ENCODE peak calls at places on chromosomes 7 and 10, in four cellular contexts. K is C1 segment of cervical spinal cord; R is activated CD8-positive, alpha-beta memory T cell treated with anti-CD3 and anti-CD28 coated beads for 4 hours; D is amniotic stem cell. U is an unnamed sample.
A peak's percentile ranks its signal among the peaks of the same experiment; 100 is the strongest.

GRCh38 chr10:74227697-74228424 is 76.8 kb downstream of the ADK start:
- DNase-seq in K (no peak), R (no peak), D (no peak), U (no peak)

GRCh38 chr7:136874393-136875032 is 6.1 kb downstream of the CHRM2 start:
- DNase-seq in K (no peak), R (no peak), D (no peak), U (no peak)

GRCh38 chr7:156129589-156129988 is 317.3 kb upstream of the SHH start:
- DNase-seq in K (no peak), R (no peak), D (no peak), U (no peak)

GRCh38 chr7:157637216-157637954 is 300.6 kb downstream of the DNAJB6 start:
- DNase-seq in K (no peak), R (no peak), D (no peak), U (no peak)

GRCh38 chr10:35412900-35413491 is 76.7 kb downstream of the CCNY start:
- DNase-seq in K (no peak), R (no peak), D (no peak), U (no peak)

GRCh38 chr10:102133373-102134195 is 744 bp downstream of the PPRC1 start:
- DNase-seq in K (peak; percentile 71), R (peak; percentile 40), D (no peak), U (no peak)

GRCh38 chr10:71212249-71213126 is at the start of gene UNC5B:
- DNase-seq in K (peak; percentile 81), R (peak; percentile 22), D (peak; percentile 70), U (no peak)

GRCh38 chr7:16712916-16713315 is 40.6 kb upstream of the TSPAN13 start:
- DNase-seq in K (no peak), R (no peak), D (no peak), U (no peak)

GRCh38 chr7:121003986-121004685 is 15.6 kb downstream of the CPED1 start:
- DNase-seq in K (no peak), R (no peak), D (no peak), U (no peak)

GRCh38 chr10:63416376-63416775 is 49.4 kb downstream of the JMJD1C start:
- DNase-seq in K (no peak), R (no peak), D (no peak), U (no peak)

GRCh38 chr10:95193856-95194431 is at the start of gene ACSM6:
- DNase-seq in K (no peak), R (no peak), D (no peak), U (no peak)

GRCh38 chr7:110601710-110602109 is 489.2 kb upstream of the LRRN3 start:
- DNase-seq in K (no peak), R (no peak), D (no peak), U (no peak)

GRCh38 chr10:101262147-101262546 is 32.9 kb upstream of the LBX1 start:
- DNase-seq in K (no peak), R (no peak), D (no peak), U (no peak)

GRCh38 chr10:31426425-31426824 is 107.4 kb downstream of the ZEB1 start:
- DNase-seq in K (no peak), R (no peak), D (peak; percentile 27), U (peak; percentile 26)

GRCh38 chr7:147478751-147479150 is 1111.8 kb upstream of the C7orf33 start:
- DNase-seq in K (no peak), R (no peak), D (no peak), U (no peak)

GRCh38 chr7:8217200-8218068 is 44.5 kb downstream of the ICA1 start:
- DNase-seq in K (no peak), R (no peak), D (peak; percentile 48), U (peak; percentile 19)

GRCh38 chr10:110151467-110151866 is 55.9 kb upstream of the MXI1 start:
- DNase-seq in K (no peak), R (no peak), D (no peak), U (no peak)

GRCh38 chr7:2812119-2812487 is 32.0 kb downstream of the GNA12 start:
- DNase-seq in K (no peak), R (no peak), D (peak; percentile 38), U (no peak)

GRCh38 chr10:110502851-110503301 is 5.2 kb downstream of the DUSP5 start:
- DNase-seq in K (peak; percentile 67), R (no peak), D (no peak), U (no peak)

GRCh38 chr10:132939957-132940790 is 2.2 kb downstream of the CFAP46 start:
- DNase-seq in K (no peak), R (no peak), D (peak; percentile 23), U (no peak)

GRCh38 chr7:46179211-46179610 is 258.1 kb upstream of the IGFBP3 start:
- DNase-seq in K (no peak), R (no peak), D (no peak), U (no peak)

GRCh38 chr7:504221-505081 is 15.2 kb downstream of the PDGFA start:
- DNase-seq in K (no peak), R (no peak), D (no peak), U (no peak)

GRCh38 chr10:103852189-103852711 is 3.1 kb downstream of the SH3PXD2A start:
- DNase-seq in K (no peak), R (no peak), D (no peak), U (no peak)

GRCh38 chr7:137838706-137839315 is 8.0 kb downstream of the DGKI start:
- DNase-seq in K (no peak), R (no peak), D (no peak), U (no peak)

GRCh38 chr7:100091411-100092181 is 2.8 kb downstream of the COPS6 start:
- DNase-seq in K (no peak), R (no peak), D (no peak), U (no peak)

GRCh38 chr10:128846927-128847326 is 620.1 kb upstream of the MGMT start:
- DNase-seq in K (no peak), R (no peak), D (no peak), U (no peak)

GRCh38 chr7:97973206-97973658 is 16.8 kb downstream of the OCM2 start:
- DNase-seq in K (no peak), R (no peak), D (no peak), U (no peak)

GRCh38 chr10:2208106-2208505 is 470.8 kb upstream of the ADARB2 start:
- DNase-seq in K (no peak), R (no peak), D (no peak), U (no peak)

GRCh38 chr7:98301693-98302470 is 20.4 kb downstream of the BRI3 start:
- DNase-seq in K (no peak), R (no peak), D (no peak), U (no peak)

GRCh38 chr10:63666836-63667383 is 145.7 kb downstream of the REEP3 start:
- DNase-seq in K (no peak), R (no peak), D (peak; percentile 20), U (peak; percentile 88)

GRCh38 chr10:57657164-57657765 is 610.4 kb downstream of the IPMK start:
- DNase-seq in K (no peak), R (no peak), D (peak; percentile 24), U (no peak)

GRCh38 chr7:130912910-130913720 is 179.1 kb upstream of the KLF14 start:
- DNase-seq in K (no peak), R (peak; percentile 62), D (peak; percentile 96), U (peak; percentile 93)

GRCh38 chr7:16989883-16990413 is 108.2 kb upstream of the AGR3 start:
- DNase-seq in K (peak; percentile 55), R (no peak), D (peak; percentile 51), U (peak; percentile 37)

GRCh38 chr7:118590107-118590506 is 365.6 kb downstream of the ANKRD7 start:
- DNase-seq in K (no peak), R (no peak), D (no peak), U (no peak)

GRCh38 chr7:142450206-142450605 is 192.3 kb upstream of the PRSS58 start:
- DNase-seq in K (no peak), R (no peak), D (no peak), U (no peak)

GRCh38 chr10:133453516-133454203 is at the start of gene SCART1:
- DNase-seq in K (no peak), R (no peak), D (no peak), U (no peak)

GRCh38 chr7:87570178-87570577 is 30.5 kb downstream of the ABCB1 start:
- DNase-seq in K (no peak), R (no peak), D (peak; percentile 10), U (peak; percentile 41)

GRCh38 chr7:84111842-84112241 is 82.7 kb downstream of the SEMA3A start:
- DNase-seq in K (no peak), R (no peak), D (no peak), U (no peak)

GRCh38 chr7:21767300-21767900 is 178.3 kb downstream of the CDCA7L start:
- DNase-seq in K (no peak), R (no peak), D (peak; percentile 69), U (no peak)

GRCh38 chr10:88113232-88113631 is 249.8 kb downstream of the PTEN start:
- DNase-seq in K (no peak), R (no peak), D (no peak), U (no peak)

U was measured in AG04449.